ENCODE peak calls at places on chromosome 19, in four cellular contexts. I is thoracic aorta, C is PC-3, E is Peyer's patch. T is an unnamed sample.

GRCh38 chr19:54431255-54431838 is 16.1 kb downstream of the TTYH1 start:
- DNase-seq in C (peak; percentile 96), E (no peak), I (no peak), T (no peak)

GRCh38 chr19:44747739-44748425 is 626 bp upstream of the BCL3 start:
- DNase-seq in I (no peak), E (no peak), C (peak; percentile 46), T (peak; percentile 82)

GRCh38 chr19:55958356-55958755 is 10.7 kb downstream of the NLRP8 start:
- DNase-seq in I (no peak), C (peak; percentile 96), E (no peak), T (no peak)

GRCh38 chr19:40217027-40217810 is 965 bp downstream of the TTC9B start:
- DNase-seq in I (no peak), E (no peak), C (peak; percentile 68), T (no peak)

GRCh38 chr19:38544569-38545315 is 73.0 kb downstream of the MAP4K1 start:
- DNase-seq in I (no peak), C (no peak), E (no peak), T (no peak)

GRCh38 chr19:44607917-44608316 is 5.4 kb upstream of the IGSF23 start:
- DNase-seq in C (no peak), E (no peak), I (no peak), T (no peak)

GRCh38 chr19:6475321-6476108 is 6.1 kb downstream of the DENND1C start:
- DNase-seq in E (no peak), I (no peak), C (no peak), T (no peak)

GRCh38 chr19:4980087-4980486 is 11.2 kb downstream of the KDM4B start:
- DNase-seq in I (no peak), C (no peak), E (no peak), T (no peak)

GRCh38 chr19:57382806-57383488 is 6.7 kb upstream of the ZNF548 start:
- DNase-seq in C (no peak), I (no peak), E (no peak), T (no peak)

GRCh38 chr19:53945441-53945840 is 17.3 kb upstream of the CACNG8 start:
- DNase-seq in E (no peak), C (peak; percentile 35), I (no peak), T (no peak)

GRCh38 chr19:32165750-32166149 is 179.7 kb upstream of the ZNF507 start:
- DNase-seq in E (no peak), I (no peak), C (no peak), T (no peak)

GRCh38 chr19:53768401-53768800 is 55.7 kb downstream of the NLRP12 start:
- DNase-seq in E (no peak), C (no peak), I (no peak), T (no peak)

GRCh38 chr19:31126236-31126635 is 223.0 kb downstream of the TSHZ3 start:
- DNase-seq in C (no peak), E (no peak), I (no peak), T (no peak)

GRCh38 chr19:38319421-38320258 is at the start of gene KCNK6:
- DNase-seq in E (peak; percentile 68), C (no peak), I (no peak), T (peak; percentile 71)

GRCh38 chr19:37905936-37906867 is at the start of gene WDR87:
- DNase-seq in C (peak; percentile 49), I (no peak), E (peak; percentile 69), T (no peak)

GRCh38 chr19:15337202-15337601 is 4.9 kb upstream of the BRD4 start:
- DNase-seq in I (no peak), C (peak; percentile 58), E (no peak), T (no peak)

GRCh38 chr19:44517146-44517545 is 12.3 kb downstream of the CEACAM20 start:
- DNase-seq in E (no peak), I (no peak), C (no peak), T (no peak)

GRCh38 chr19:45437328-45437727 is 13.6 kb upstream of the ERCC1 start:
- DNase-seq in I (no peak), C (no peak), E (no peak), T (no peak)

GRCh38 chr19:21092107-21092506 is 10.1 kb downstream of the ZNF714 start:
- DNase-seq in E (no peak), C (no peak), I (no peak), T (no peak)

GRCh38 chr19:48874309-48875135 is 2.3 kb downstream of the PPP1R15A start:
- DNase-seq in E (peak; percentile 37), I (no peak), C (peak; percentile 73), T (no peak)

GRCh38 chr19:10812902-10813404 is 23.1 kb downstream of the TMED1 start:
- DNase-seq in I (peak; percentile 40), E (no peak), C (peak; percentile 64), T (no peak)

GRCh38 chr19:37803250-37803854 is 24.0 kb upstream of the ZNF573 start:
- DNase-seq in I (no peak), C (no peak), E (no peak), T (no peak)

GRCh38 chr19:13150919-13151604 is 851 bp downstream of the IER2 start:
- DNase-seq in C (no peak), I (no peak), E (peak; percentile 30), T (no peak)

GRCh38 chr19:58353717-58354477 is 605 bp upstream of the A1BG start:
- DNase-seq in C (no peak), E (no peak), I (no peak), T (no peak)

GRCh38 chr19:30360378-30361106 is 11.6 kb upstream of the ZNF536 start:
- DNase-seq in I (no peak), E (no peak), C (no peak), T (no peak)

GRCh38 chr19:3801412-3802096 is 15.4 kb upstream of the MATK start:
- DNase-seq in E (peak; percentile 59), C (peak; percentile 10), I (no peak), T (peak; percentile 52)

GRCh38 chr19:38675611-38676010 is 28.2 kb downstream of the ACTN4 start:
- DNase-seq in C (no peak), I (no peak), E (no peak), T (no peak)

GRCh38 chr19:2170987-2171348 is 7.2 kb downstream of the DOT1L start:
- DNase-seq in E (no peak), C (no peak), I (no peak), T (no peak)
- H3K4me1 ChIP-seq in E (peaks cover 82% of the 10 kb centered on the region), C (peaks cover 40% of the 10 kb centered on the region), I (peaks cover 51% of the 10 kb centered on the region), T (peaks cover 28% of the 10 kb centered on the region)

GRCh38 chr19:50498219-50499056 is 12.6 kb downstream of the JOSD2 start:
- DNase-seq in C (no peak), I (no peak), E (no peak), T (no peak)
- H3K27me3 ChIP-seq in C (no peaks in the 10 kb centered on the region), I (no peaks in the 10 kb centered on the region), E (no peaks in the 10 kb centered on the region), T (no peaks in the 10 kb centered on the region)

GRCh38 chr19:47644743-47645499 is 36.0 kb downstream of the BICRA start:
- DNase-seq in I (no peak), E (no peak), C (no peak), T (no peak)

GRCh38 chr19:47637550-47637949 is 28.6 kb downstream of the BICRA start:
- DNase-seq in E (no peak), I (no peak), C (no peak), T (no peak)

GRCh38 chr19:47644199-47644598 is 35.3 kb downstream of the BICRA start:
- DNase-seq in I (no peak), C (no peak), E (no peak), T (no peak)

GRCh38 chr19:47643281-47643680 is 34.3 kb downstream of the BICRA start:
- DNase-seq in I (no peak), C (no peak), E (no peak), T (no peak)

GRCh38 chr19:47641891-47642485 is 33.1 kb downstream of the BICRA start:
- DNase-seq in C (no peak), E (no peak), I (no peak), T (no peak)
- H3K4me1 ChIP-seq in C (no peaks in the 10 kb centered on the region), E (peaks cover 26% of the 10 kb centered on the region), I (no peaks in the 10 kb centered on the region), T (peaks cover 16% of the 10 kb centered on the region)

GRCh38 chr19:47306303-47306702 is 3.4 kb upstream of the C5AR1 start:
- DNase-seq in I (no peak), E (no peak), C (no peak), T (no peak)
- H3K27me3 ChIP-seq in I (no peaks in the 10 kb centered on the region), E (no peaks in the 10 kb centered on the region), C (no peaks in the 10 kb centered on the region), T (no peaks in the 10 kb centered on the region)

GRCh38 chr19:16375936-16376185 is 51.2 kb downstream of the KLF2 start:
- DNase-seq in C (no peak), E (no peak), I (no peak), T (no peak)
- H3K4me1 ChIP-seq in C (no peaks in the 10 kb centered on the region), E (peaks cover 27% of the 10 kb centered on the region), I (peaks cover 13% of the 10 kb centered on the region), T (no peaks in the 10 kb centered on the region)

GRCh38 chr19:18361646-18362045 is 21.2 kb downstream of the PGPEP1 start:
- DNase-seq in I (no peak), C (no peak), E (no peak), T (no peak)
- H3K27me3 ChIP-seq in I (no peaks in the 10 kb centered on the region), C (no peaks in the 10 kb centered on the region), E (no peaks in the 10 kb centered on the region), T (no peaks in the 10 kb centered on the region)

GRCh38 chr19:47572635-47573034 is 313 bp downstream of the ZNF541 start:
- DNase-seq in C (no peak), E (no peak), I (no peak), T (no peak)
- H3K4me1 ChIP-seq in C (no peaks in the 10 kb centered on the region), E (peaks cover 11% of the 10 kb centered on the region), I (peaks cover 5% of the 10 kb centered on the region), T (no peaks in the 10 kb centered on the region)

GRCh38 chr19:41530761-41531301 is 45.1 kb upstream of the CEACAM21 start:
- DNase-seq in C (no peak), I (no peak), E (no peak), T (no peak)

GRCh38 chr19:41530184-41530534 is 45.8 kb upstream of the CEACAM21 start:
- DNase-seq in C (no peak), I (no peak), E (no peak), T (no peak)

GRCh38 chr19:41529484-41530183 is 46.3 kb upstream of the CEACAM21 start:
- DNase-seq in I (no peak), E (no peak), C (no peak), T (no peak)

GRCh38 chr19:41528106-41528505 is 47.9 kb upstream of the CEACAM21 start:
- DNase-seq in C (no peak), E (no peak), I (no peak), T (no peak)

DNA sequence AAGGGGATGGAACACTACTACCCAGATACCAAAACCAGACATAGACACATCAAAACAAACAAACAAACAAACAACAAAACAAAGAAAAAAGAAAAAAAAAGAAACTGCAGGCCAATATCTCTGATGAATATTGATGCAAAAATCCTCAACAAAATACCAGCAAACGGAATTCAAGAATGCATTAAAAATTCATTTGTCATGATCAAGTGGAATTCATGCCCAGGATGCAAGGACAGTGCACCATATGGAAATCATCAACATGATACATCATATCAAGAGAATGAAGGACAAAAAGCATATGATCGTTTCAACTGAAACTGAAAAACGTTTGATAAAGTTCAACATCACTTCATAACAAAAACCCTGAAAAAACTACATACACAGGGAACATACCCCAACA is 48.9 kb upstream of the CEACAM21 start:
- DNase-seq in I (no peak), C (no peak), E (no peak), T (no peak)
- H3K27me3 ChIP-seq in I (no peaks in the 10 kb centered on the region), C (peaks cover 73% of the 10 kb centered on the region), E (no peaks in the 10 kb centered on the region), T (peaks cover 61% of the 10 kb centered on the region)

GRCh38 chr19:33246729-33247440 is 21.2 kb upstream of the SLC7A10 start:
- DNase-seq in I (no peak), E (no peak), C (no peak), T (no peak)

GRCh38 chr19:33248553-33248953 is 22.9 kb upstream of the SLC7A10 start:
- DNase-seq in C (no peak), I (no peak), E (no peak), T (no peak)

GRCh38 chr19:33247441-33247819 is 21.8 kb upstream of the SLC7A10 start:
- DNase-seq in C (no peak), E (no peak), I (no peak), T (no peak)

GRCh38 chr19:33248104-33248503 is 22.5 kb upstream of the SLC7A10 start:
- DNase-seq in I (no peak), C (no peak), E (no peak), T (no peak)

GRCh38 chr19:33245948-33246728 is 20.5 kb upstream of the SLC7A10 start:
- DNase-seq in E (no peak), C (no peak), I (no peak), T (no peak)
- H3K4me1 ChIP-seq in E (peaks cover 10% of the 10 kb centered on the region), C (no peaks in the 10 kb centered on the region), I (no peaks in the 10 kb centered on the region), T (no peaks in the 10 kb centered on the region)

T was measured in RWPE2.